ENCODE peak calls at places on chromosomes 12 and 14, in four cellular contexts. A, T, O and C are unnamed samples.

GRCh38 chr12:85138833-85139232 is 102.7 kb downstream of the LRRIQ1 start:
- DNase-seq in T (peak), O (no peak), A (no peak), C (no peak)

GRCh38 chr14:99630202-99630601 is 14.7 kb upstream of the HHIPL1 start:
- DNase-seq in O (no peak), A (peak), T (no peak), C (no peak)

GRCh38 chr12:126355346-126355745 is 1290.1 kb downstream of the AACS start:
- DNase-seq in A (no peak), O (no peak), T (no peak), C (no peak)

GRCh38 chr14:99318091-99318958 is 46.3 kb upstream of the BCL11B start:
- DNase-seq in O (no peak), A (no peak), T (no peak), C (peak)

GRCh38 chr12:31339831-31340622 is 14.1 kb upstream of the SINHCAF start:
- DNase-seq in O (no peak), T (no peak), A (peak), C (peak)

GRCh38 chr12:47942327-47943230 is 20.8 kb upstream of the TMEM106C start:
- DNase-seq in T (no peak), A (no peak), O (peak), C (no peak)

GRCh38 chr14:104081951-104082464 is 3.5 kb upstream of the ASPG start:
- DNase-seq in A (no peak), T (no peak), O (no peak), C (no peak)

GRCh38 chr12:131092911-131093901 is 139.5 kb downstream of the ADGRD1 start:
- DNase-seq in A (no peak), O (no peak), T (no peak), C (no peak)

GRCh38 chr14:96176811-96177211 is 27.8 kb upstream of the BDKRB2 start:
- DNase-seq in T (peak), O (no peak), A (no peak), C (no peak)

GRCh38 chr12:33438890-33439586 is 581 bp downstream of the SYT10 start:
- DNase-seq in O (peak), T (no peak), A (peak), C (peak)

GRCh38 chr12:62248873-62249272 is 11.3 kb upstream of the USP15 start:
- DNase-seq in O (no peak), A (peak), T (peak), C (no peak)

GRCh38 chr12:41011939-41012338 is 176.2 kb upstream of the PDZRN4 start:
- DNase-seq in A (no peak), T (no peak), O (no peak), C (no peak)

GRCh38 chr12:98227162-98227561 is 288.2 kb upstream of the TMPO start:
- DNase-seq in O (peak), T (peak), A (no peak), C (no peak)
- TF ChIP-seq CTCF in O (peak), T (peak), A (peak), C (no peak)

DNA sequence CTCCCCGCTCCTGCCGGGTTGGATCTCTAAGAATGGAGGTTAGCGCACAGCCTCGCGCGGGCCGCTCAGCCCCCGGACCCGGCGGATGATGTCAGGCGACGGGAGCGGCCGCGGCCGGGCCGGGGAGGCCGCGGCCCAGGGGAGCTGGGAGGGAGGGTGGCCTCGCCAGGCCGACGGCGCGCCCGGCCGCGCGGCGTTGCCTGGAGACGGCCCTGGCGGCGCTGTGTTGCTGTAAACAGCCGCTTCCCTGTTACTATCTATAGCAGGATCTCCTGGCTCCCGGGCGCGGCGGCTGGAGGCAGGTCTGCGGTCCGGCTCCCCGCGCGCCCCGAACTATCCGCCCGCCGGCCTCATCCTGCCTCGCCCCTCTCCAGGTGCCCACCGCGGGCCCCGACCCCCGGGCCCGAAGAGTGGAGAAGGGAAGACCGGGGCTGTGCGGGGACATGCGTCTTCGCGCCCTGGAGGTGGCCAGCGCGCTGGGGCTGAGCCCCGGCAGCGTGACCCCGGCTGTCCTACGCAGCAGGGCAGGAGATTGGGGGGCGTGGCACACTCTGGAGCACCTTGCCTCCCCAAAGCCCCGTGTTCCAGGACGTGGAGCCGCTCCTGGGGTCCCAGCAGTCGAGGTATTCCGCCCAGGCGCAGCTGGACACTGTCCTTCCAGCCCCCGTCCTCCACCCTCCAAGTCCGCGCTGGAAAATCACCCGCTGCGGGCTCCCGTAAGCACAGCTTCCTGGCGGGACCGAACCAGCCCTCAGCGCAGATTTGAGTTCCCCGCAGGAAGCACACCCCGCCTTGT is 1.4 kb upstream of the FOS start:
- DNase-seq in T (peak), A (peak), O (peak), C (peak)
- TF ChIP-seq CTCF in T (no peak), A (no peak), O (peak), C (no peak)

GRCh38 chr12:51524386-51524901 is 66.6 kb upstream of the SCN8A start:
- DNase-seq in O (no peak), T (no peak), A (peak), C (no peak)
- TF ChIP-seq CTCF in O (no peak), T (no peak), A (no peak), C (no peak)

GRCh38 chr14:66037361-66037760 is 448.8 kb upstream of the CCDC196 start:
- DNase-seq in O (no peak), A (no peak), T (peak), C (no peak)

GRCh38 chr14:66038214-66038977 is 447.8 kb upstream of the CCDC196 start:
- DNase-seq in A (no peak), T (peak), O (no peak), C (peak)

GRCh38 chr14:66039495-66039894 is 446.7 kb upstream of the CCDC196 start:
- DNase-seq in T (no peak), O (no peak), A (no peak), C (no peak)

GRCh38 chr14:66032800-66033199 is 453.4 kb upstream of the CCDC196 start:
- DNase-seq in T (no peak), A (no peak), O (no peak), C (no peak)

DNA sequence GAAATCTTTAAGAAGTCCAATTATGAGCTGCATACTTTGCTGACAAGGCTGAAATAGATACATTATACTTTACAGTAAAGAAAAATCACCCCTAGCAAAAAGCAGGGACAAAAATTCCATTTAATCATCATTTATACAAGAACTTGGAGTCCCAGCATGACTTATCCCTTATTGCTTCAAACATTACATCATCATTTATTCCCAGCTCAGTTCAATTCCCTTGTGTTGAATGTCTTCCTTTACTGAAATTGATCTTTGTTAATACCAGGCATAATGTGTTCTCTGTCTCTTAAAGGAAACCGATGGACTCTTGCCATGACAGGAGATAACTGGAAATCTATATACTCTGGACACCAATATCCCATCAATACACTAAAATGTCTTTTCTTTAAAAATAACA is 449.6 kb upstream of the CCDC196 start:
- DNase-seq in O (no peak), T (peak), A (no peak), C (no peak)
- TF ChIP-seq CTCF in O (no peak), T (no peak), A (no peak), C (no peak)

GRCh38 chr12:17489452-17489851 is 600.5 kb downstream of the RERGL start:
- DNase-seq in A (peak), O (no peak), T (no peak), C (no peak)
- TF ChIP-seq CTCF in A (no peak), O (peak), T (no peak), C (no peak)